ENCODE peak calls at places on chromosome 7, in four cellular contexts. One of them, this sample, is unnamed.

GRCh38 chr7:155618708-155619633 is 25.5 kb upstream of the RBM33 start:
- DNase-seq in CD4-positive, alpha-beta memory T cell: no peak
- DNase-seq in cardiac muscle cell: no peak
- DNase-seq in esophagus squamous epithelium: no peak
- DNase-seq in this sample: no peak

GRCh38 chr7:38178695-38179344 is 775 bp downstream of the STARD3NL start:
- DNase-seq in cardiac muscle cell: no peak
- DNase-seq in CD4-positive, alpha-beta memory T cell: peak; percentile 68
- DNase-seq in esophagus squamous epithelium: no peak
- DNase-seq in this sample: no peak

GRCh38 chr7:95476904-95477594 is 8.7 kb upstream of the ASB4 start:
- DNase-seq in cardiac muscle cell: peak; percentile 79
- DNase-seq in esophagus squamous epithelium: no peak
- DNase-seq in CD4-positive, alpha-beta memory T cell: peak; percentile 45
- DNase-seq in this sample: peak; percentile 58

GRCh38 chr7:105982388-105982787 is 19.3 kb downstream of the CDHR3 start:
- DNase-seq in esophagus squamous epithelium: no peak
- DNase-seq in CD4-positive, alpha-beta memory T cell: no peak
- DNase-seq in cardiac muscle cell: no peak
- DNase-seq in this sample: no peak

GRCh38 chr7:155835446-155836215 is 23.4 kb upstream of the SHH start:
- DNase-seq in esophagus squamous epithelium: no peak
- DNase-seq in CD4-positive, alpha-beta memory T cell: no peak
- DNase-seq in cardiac muscle cell: no peak
- DNase-seq in this sample: no peak

GRCh38 chr7:128032605-128033235 is 1.5 kb upstream of the LRRC4 start:
- DNase-seq in CD4-positive, alpha-beta memory T cell: no peak
- DNase-seq in cardiac muscle cell: no peak
- DNase-seq in esophagus squamous epithelium: no peak
- DNase-seq in this sample: no peak

GRCh38 chr7:140512317-140513000 is 33.2 kb upstream of the MKRN1 start:
- DNase-seq in esophagus squamous epithelium: no peak
- DNase-seq in cardiac muscle cell: peak; percentile 69
- DNase-seq in CD4-positive, alpha-beta memory T cell: no peak
- DNase-seq in this sample: no peak

GRCh38 chr7:20153999-20154398 is 63.2 kb downstream of the MACC1 start:
- DNase-seq in cardiac muscle cell: no peak
- DNase-seq in CD4-positive, alpha-beta memory T cell: no peak
- DNase-seq in esophagus squamous epithelium: no peak
- DNase-seq in this sample: no peak

GRCh38 chr7:126993626-126994213 is 259.0 kb downstream of the GRM8 start:
- DNase-seq in esophagus squamous epithelium: no peak
- DNase-seq in CD4-positive, alpha-beta memory T cell: no peak
- DNase-seq in cardiac muscle cell: no peak
- DNase-seq in this sample: no peak

GRCh38 chr7:143284591-143285453 is at the start of gene TMEM139:
- DNase-seq in esophagus squamous epithelium: no peak
- DNase-seq in CD4-positive, alpha-beta memory T cell: no peak
- DNase-seq in cardiac muscle cell: peak; percentile 42
- DNase-seq in this sample: no peak

GRCh38 chr7:30970594-30971094 is 6.9 kb downstream of the GHRHR start:
- DNase-seq in esophagus squamous epithelium: no peak
- DNase-seq in cardiac muscle cell: peak; percentile 75
- DNase-seq in CD4-positive, alpha-beta memory T cell: no peak
- DNase-seq in this sample: no peak

GRCh38 chr7:95630702-95631458 is 34.6 kb upstream of the PDK4 start:
- DNase-seq in esophagus squamous epithelium: no peak
- DNase-seq in cardiac muscle cell: no peak
- DNase-seq in CD4-positive, alpha-beta memory T cell: no peak
- DNase-seq in this sample: no peak

GRCh38 chr7:101678713-101679112 is 49.6 kb upstream of the MYL10 start:
- DNase-seq in CD4-positive, alpha-beta memory T cell: no peak
- DNase-seq in esophagus squamous epithelium: no peak
- DNase-seq in cardiac muscle cell: no peak
- DNase-seq in this sample: no peak

GRCh38 chr7:114450431-114450830 is 35.8 kb downstream of the FOXP2 start:
- DNase-seq in esophagus squamous epithelium: no peak
- DNase-seq in cardiac muscle cell: no peak
- DNase-seq in CD4-positive, alpha-beta memory T cell: no peak
- DNase-seq in this sample: no peak

GRCh38 chr7:148919859-148920258 is 35.8 kb upstream of the EZH2 start:
- DNase-seq in cardiac muscle cell: no peak
- DNase-seq in CD4-positive, alpha-beta memory T cell: no peak
- DNase-seq in esophagus squamous epithelium: no peak
- DNase-seq in this sample: no peak
- H3K4me3 ChIP-seq in cardiac muscle cell: no peak overlapping the region
- H3K4me3 ChIP-seq in CD4-positive, alpha-beta memory T cell: no peak overlapping the region
- H3K4me3 ChIP-seq in esophagus squamous epithelium: no peak overlapping the region
- H3K4me3 ChIP-seq in this sample: no peak overlapping the region

DNA sequence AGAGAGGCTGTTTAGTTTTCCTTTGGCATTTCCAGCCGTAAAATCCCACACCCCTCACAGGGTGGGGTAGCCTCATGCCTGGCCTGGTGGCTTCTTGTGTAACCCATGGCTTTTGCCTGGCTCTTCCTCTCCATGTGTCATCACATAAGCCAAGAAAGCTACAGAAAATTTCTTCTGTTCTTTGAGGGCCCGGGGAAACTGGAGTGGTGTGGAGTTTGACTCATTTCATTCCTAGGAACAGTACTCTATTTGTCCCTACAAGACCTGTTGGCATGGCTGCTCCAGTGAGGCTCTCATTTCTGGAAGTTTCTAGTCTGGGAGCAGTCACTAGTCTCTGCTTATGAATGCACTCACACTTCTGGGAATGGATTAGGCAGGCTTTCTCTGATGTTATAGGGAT is 523.9 kb downstream of the SUGCT start:
- DNase-seq in cardiac muscle cell: no peak
- DNase-seq in CD4-positive, alpha-beta memory T cell: no peak
- DNase-seq in esophagus squamous epithelium: no peak
- DNase-seq in this sample: no peak
- H3K27ac ChIP-seq in cardiac muscle cell: no peak overlapping the region
- H3K27ac ChIP-seq in CD4-positive, alpha-beta memory T cell: no peak overlapping the region
- H3K27ac ChIP-seq in esophagus squamous epithelium: no peak overlapping the region
- H3K27ac ChIP-seq in this sample: no peak overlapping the region

DNA sequence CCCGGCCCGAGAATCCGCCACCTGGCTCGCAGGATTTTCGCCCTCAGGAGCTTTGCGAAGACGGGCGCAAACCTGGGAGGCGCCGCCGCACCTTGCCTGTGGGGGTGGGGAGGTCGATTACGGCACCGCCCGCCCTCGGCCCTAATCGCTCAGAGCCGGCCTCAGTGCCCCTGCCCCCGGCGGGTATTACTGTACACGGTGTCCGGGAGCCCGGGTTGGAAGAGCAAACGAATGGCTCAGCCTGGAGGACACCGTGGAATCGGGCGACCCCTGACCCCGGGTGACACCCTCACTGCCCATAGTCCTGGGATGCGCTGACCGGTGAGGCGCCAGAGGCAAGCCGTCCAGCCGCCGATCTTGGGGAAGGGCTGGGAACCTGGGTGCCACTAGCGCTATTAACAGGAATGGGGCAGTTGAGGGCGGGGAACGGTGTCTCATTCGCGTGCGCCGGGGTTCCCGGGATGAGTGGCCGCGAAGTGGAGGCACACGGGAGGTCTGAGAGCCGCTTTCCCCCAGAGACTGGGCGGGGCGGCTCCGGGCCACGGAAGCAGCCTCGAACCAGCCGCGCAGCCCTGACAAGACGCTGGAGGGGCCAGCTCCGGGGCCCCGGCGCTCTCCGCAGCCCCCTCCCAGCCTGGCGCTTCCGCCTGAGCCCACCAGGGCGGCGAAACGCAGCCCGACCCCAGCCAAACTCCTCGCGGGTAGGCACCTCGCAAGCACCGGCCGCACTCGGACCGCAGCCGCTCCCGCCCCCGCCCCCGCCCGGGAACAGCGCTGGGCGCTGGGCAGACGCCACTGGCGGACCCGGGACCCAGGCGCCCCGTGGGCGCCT is 167.5 kb downstream of the NRF1 start:
- DNase-seq in cardiac muscle cell: no peak
- DNase-seq in esophagus squamous epithelium: no peak
- DNase-seq in CD4-positive, alpha-beta memory T cell: no peak
- DNase-seq in this sample: no peak
- H3K4me3 ChIP-seq in cardiac muscle cell: peak overlapping the region; percentile 20
- H3K4me3 ChIP-seq in esophagus squamous epithelium: peak overlapping the region; percentile 71
- H3K4me3 ChIP-seq in CD4-positive, alpha-beta memory T cell: no peak overlapping the region
- H3K4me3 ChIP-seq in this sample: peak overlapping the region; percentile 60

DNA sequence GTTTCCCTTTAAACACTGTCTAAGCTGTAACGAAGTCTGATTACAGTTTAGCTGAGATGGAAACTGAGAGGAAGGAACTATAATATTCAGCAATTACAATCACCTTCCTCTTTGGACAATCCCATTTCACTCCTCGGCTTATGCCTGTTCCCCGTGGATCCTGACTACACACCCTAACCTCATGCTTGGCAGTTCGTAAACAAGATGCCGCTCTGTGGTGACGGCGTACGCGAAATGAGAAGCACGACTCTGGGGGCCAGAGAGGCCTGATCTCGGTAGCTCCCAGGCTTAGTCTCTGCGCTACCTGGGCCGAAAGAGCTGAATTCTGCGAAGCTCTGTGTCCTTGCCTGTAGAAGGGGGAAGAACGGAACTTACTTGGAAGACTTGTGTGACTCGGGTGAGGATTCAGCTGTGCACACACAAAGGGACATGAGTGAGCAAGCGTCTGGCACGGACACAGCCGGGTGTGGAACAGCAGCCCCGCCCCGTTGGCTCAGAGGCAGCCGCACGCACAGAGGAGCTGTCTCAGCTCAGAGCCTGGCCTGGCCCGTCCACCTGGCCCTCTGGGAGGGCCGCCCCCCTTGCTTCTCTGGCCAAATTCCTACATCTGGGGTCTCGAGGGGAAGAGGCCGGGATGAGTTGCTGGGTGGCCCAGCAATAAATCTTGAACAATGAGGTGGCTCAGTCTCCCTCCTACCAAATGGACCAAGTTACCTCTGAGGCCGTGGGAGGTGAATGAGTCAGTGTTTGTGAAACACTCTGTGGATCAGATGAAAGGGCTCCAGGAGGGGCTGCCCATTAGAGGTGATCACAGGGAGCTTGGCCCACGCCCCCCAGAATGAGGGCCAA is 83.9 kb downstream of the PDGFA start:
- DNase-seq in esophagus squamous epithelium: no peak
- DNase-seq in CD4-positive, alpha-beta memory T cell: no peak
- DNase-seq in cardiac muscle cell: no peak
- DNase-seq in this sample: no peak
- H3K27ac ChIP-seq in esophagus squamous epithelium: peak overlapping the region; percentile 49
- H3K27ac ChIP-seq in CD4-positive, alpha-beta memory T cell: no peak overlapping the region
- H3K27ac ChIP-seq in cardiac muscle cell: no peak overlapping the region
- H3K27ac ChIP-seq in this sample: no peak overlapping the region

GRCh38 chr7:2613926-2614613 is 17.7 kb upstream of the TTYH3 start:
- DNase-seq in cardiac muscle cell: peak; percentile 48
- DNase-seq in CD4-positive, alpha-beta memory T cell: no peak
- DNase-seq in esophagus squamous epithelium: no peak
- DNase-seq in this sample: no peak

GRCh38 chr7:2616973-2617709 is 14.6 kb upstream of the TTYH3 start:
- DNase-seq in cardiac muscle cell: no peak
- DNase-seq in CD4-positive, alpha-beta memory T cell: no peak
- DNase-seq in esophagus squamous epithelium: no peak
- DNase-seq in this sample: no peak

GRCh38 chr7:2614646-2615330 is 17.0 kb upstream of the TTYH3 start:
- DNase-seq in cardiac muscle cell: no peak
- DNase-seq in CD4-positive, alpha-beta memory T cell: no peak
- DNase-seq in esophagus squamous epithelium: no peak
- DNase-seq in this sample: no peak

GRCh38 chr7:2617710-2617975 is 14.1 kb upstream of the TTYH3 start:
- DNase-seq in CD4-positive, alpha-beta memory T cell: no peak
- DNase-seq in esophagus squamous epithelium: no peak
- DNase-seq in cardiac muscle cell: no peak
- DNase-seq in this sample: no peak

DNA sequence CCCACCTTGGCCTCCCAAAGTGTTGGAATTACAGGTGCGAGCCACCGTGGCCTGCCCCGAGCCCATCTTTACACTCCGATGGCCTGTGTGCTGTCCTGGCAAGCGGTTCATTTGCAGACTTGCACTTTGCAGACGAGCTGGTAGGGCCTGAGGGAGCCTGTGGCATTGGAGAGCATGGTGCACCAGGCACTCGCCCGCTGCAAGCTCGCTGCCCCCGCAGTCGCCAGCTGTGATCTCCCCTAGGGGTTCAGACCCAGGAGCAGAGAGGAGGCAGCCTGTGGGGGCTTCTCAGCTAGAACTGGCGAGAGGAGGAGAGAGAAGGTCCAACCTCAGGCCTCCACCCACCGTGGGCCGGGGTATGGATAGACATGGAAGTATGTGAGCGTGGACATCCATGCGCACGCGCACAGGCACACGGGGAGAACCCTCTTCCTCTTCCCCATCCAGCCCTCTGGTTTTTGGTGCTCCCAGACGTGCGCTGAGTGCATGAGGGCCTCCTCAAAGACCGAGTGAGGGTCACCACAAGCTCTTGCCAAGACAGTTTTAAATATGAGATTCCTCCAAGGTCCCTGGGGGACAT is 15.3 kb upstream of the TTYH3 start:
- DNase-seq in cardiac muscle cell: no peak
- DNase-seq in CD4-positive, alpha-beta memory T cell: no peak
- DNase-seq in esophagus squamous epithelium: no peak
- DNase-seq in this sample: no peak
- H3K4me3 ChIP-seq in cardiac muscle cell: no peak overlapping the region
- H3K4me3 ChIP-seq in CD4-positive, alpha-beta memory T cell: no peak overlapping the region
- H3K4me3 ChIP-seq in esophagus squamous epithelium: no peak overlapping the region
- H3K4me3 ChIP-seq in this sample: no peak overlapping the region

GRCh38 chr7:131109757-131110293 is 217.9 kb upstream of the MKLN1 start:
- DNase-seq in esophagus squamous epithelium: peak; percentile 28
- DNase-seq in cardiac muscle cell: peak; percentile 79
- DNase-seq in CD4-positive, alpha-beta memory T cell: peak; percentile 74
- DNase-seq in this sample: peak; percentile 83

GRCh38 chr7:131112431-131112830 is 215.2 kb upstream of the MKLN1 start:
- DNase-seq in esophagus squamous epithelium: no peak
- DNase-seq in CD4-positive, alpha-beta memory T cell: no peak
- DNase-seq in cardiac muscle cell: no peak
- DNase-seq in this sample: no peak

GRCh38 chr7:131110294-131111080 is 217.2 kb upstream of the MKLN1 start:
- DNase-seq in esophagus squamous epithelium: no peak
- DNase-seq in CD4-positive, alpha-beta memory T cell: no peak
- DNase-seq in cardiac muscle cell: no peak
- DNase-seq in this sample: no peak

GRCh38 chr7:131111081-131111576 is 216.5 kb upstream of the MKLN1 start:
- DNase-seq in cardiac muscle cell: no peak
- DNase-seq in esophagus squamous epithelium: no peak
- DNase-seq in CD4-positive, alpha-beta memory T cell: peak; percentile 56
- DNase-seq in this sample: no peak

DNA sequence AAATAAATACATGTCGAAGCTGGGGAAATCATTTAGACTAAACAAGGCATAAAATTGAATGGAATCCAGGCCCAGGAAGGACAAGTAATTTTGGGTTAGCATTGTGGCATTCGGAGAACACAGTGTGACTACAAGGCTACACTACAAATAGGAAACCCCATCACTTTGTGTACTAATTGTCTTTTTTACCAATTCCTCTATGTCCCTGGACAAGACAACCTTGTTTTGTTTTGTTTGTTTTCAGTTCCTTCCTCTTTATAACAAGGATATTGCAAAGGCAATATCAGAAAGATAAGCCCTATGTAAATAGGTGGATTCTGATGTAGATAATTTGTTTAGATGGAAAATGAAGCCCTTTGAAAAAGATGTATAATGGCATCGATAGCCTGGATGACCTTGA is 215.9 kb upstream of the MKLN1 start:
- DNase-seq in esophagus squamous epithelium: no peak
- DNase-seq in cardiac muscle cell: no peak
- DNase-seq in CD4-positive, alpha-beta memory T cell: no peak
- DNase-seq in this sample: no peak
- H3K27ac ChIP-seq in esophagus squamous epithelium: no peak overlapping the region
- H3K27ac ChIP-seq in cardiac muscle cell: no peak overlapping the region
- H3K27ac ChIP-seq in CD4-positive, alpha-beta memory T cell: no peak overlapping the region
- H3K27ac ChIP-seq in this sample: no peak overlapping the region

This sample was measured in CD8-positive, alpha-beta T cell.